ENCODE peak calls at places on chromosomes 1 and 21, in six cellular contexts. C, Y, M, G, W and V are unnamed samples.

GRCh38 chr1:43414634-43415223 is 25.0 kb downstream of the SZT2 start:
- DNase-seq in G (peak), W (peak), Y (no peak), C (no peak), M (no peak), V (peak)

GRCh38 chr1:115210302-115210711 is 121.0 kb upstream of the TSPAN2 start:
- DNase-seq in W (peak), Y (no peak), M (no peak), G (peak), C (no peak), V (no peak)

GRCh38 chr1:109793089-109793485 is 29.4 kb upstream of the EPS8L3 start:
- DNase-seq in W (no peak), C (no peak), Y (no peak), G (no peak), M (no peak), V (no peak)

GRCh38 chr1:226447932-226448670 is 40.2 kb upstream of the PARP1 start:
- DNase-seq in W (peak), Y (no peak), G (peak), M (no peak), C (no peak), V (no peak)

GRCh38 chr1:63152572-63152971 is 169.8 kb upstream of the FOXD3 start:
- DNase-seq in G (no peak), C (no peak), M (no peak), W (no peak), Y (no peak), V (no peak)

GRCh38 chr1:224223819-224224714 is 41.0 kb downstream of the DEGS1 start:
- DNase-seq in C (no peak), G (peak), Y (no peak), M (no peak), W (peak), V (no peak)

GRCh38 chr1:30822966-30823581 is 65.5 kb upstream of the LAPTM5 start:
- DNase-seq in Y (no peak), G (no peak), C (no peak), W (no peak), M (no peak), V (no peak)

GRCh38 chr1:3632298-3632697 is 7.5 kb downstream of the TPRG1L start:
- DNase-seq in W (no peak), M (no peak), Y (no peak), C (peak), G (no peak), V (no peak)

GRCh38 chr1:118101445-118101844 is 83.6 kb downstream of the SPAG17 start:
- DNase-seq in W (peak), M (no peak), C (no peak), G (no peak), Y (no peak), V (no peak)

GRCh38 chr1:193322218-193322617 is 135.8 kb upstream of the B3GALT2 start:
- DNase-seq in W (peak), Y (no peak), M (no peak), C (no peak), G (peak), V (no peak)

GRCh38 chr1:69421286-69421685 is 146.4 kb upstream of the LRRC7 start:
- DNase-seq in G (no peak), M (no peak), Y (no peak), W (no peak), C (no peak), V (no peak)

GRCh38 chr21:16070207-16070651 is 340.4 kb downstream of the USP25 start:
- DNase-seq in W (no peak), Y (peak), C (no peak), M (peak), G (no peak), V (no peak)